ENCODE peak calls at places on chromosomes 11 and 22, in five cellular contexts. V is WTC11, Z is GM12878, W is K562, U is H1. I is an unnamed sample.

GRCh38 chr11:62832346-62833234 is at the start of gene TEX54:
- DNase-seq in Z (no peak), U (no peak), W (peak; percentile 14), V (no peak), I (no peak)

GRCh38 chr11:65133724-65134123 is 595 bp downstream of the SYVN1 start:
- DNase-seq in W (no peak), U (no peak), Z (no peak), V (no peak), I (no peak)

GRCh38 chr22:45240137-45240809 is 421 bp downstream of the KIAA0930 start:
- DNase-seq in W (no peak), V (no peak), U (peak; percentile 65), Z (no peak), I (no peak)

GRCh38 chr11:44600739-44601416 is 35.4 kb downstream of the CD82 start:
- DNase-seq in U (no peak), Z (no peak), W (no peak), V (no peak), I (no peak)

GRCh38 chr11:123137496-123138270 is 57.4 kb downstream of the CLMP start:
- DNase-seq in W (no peak), V (peak; percentile 78), U (peak; percentile 71), Z (no peak), I (no peak)

GRCh38 chr22:37561209-37562048 is 1.1 kb downstream of the CDC42EP1 start:
- DNase-seq in U (peak; percentile 99), W (peak; percentile 75), Z (no peak), V (peak; percentile 95), I (peak; percentile 85)

GRCh38 chr11:60783141-60783484 is 2.0 kb upstream of the MS4A10 start:
- DNase-seq in U (no peak), V (no peak), W (no peak), Z (no peak), I (no peak)

GRCh38 chr22:26276530-26277200 is 107.4 kb downstream of the SEZ6L start:
- DNase-seq in U (no peak), V (no peak), W (no peak), Z (no peak), I (no peak)

GRCh38 chr11:9825315-9825714 is 161.4 kb downstream of the SWAP70 start:
- DNase-seq in Z (no peak), U (no peak), W (no peak), V (no peak), I (no peak)

GRCh38 chr11:77096591-77097019 is 6.0 kb upstream of the OMP start:
- DNase-seq in W (no peak), V (no peak), U (no peak), Z (no peak), I (no peak)

GRCh38 chr11:121372671-121373429 is 79.3 kb upstream of the SORL1 start:
- DNase-seq in V (peak; percentile 19), Z (peak; percentile 82), W (no peak), U (no peak), I (no peak)

GRCh38 chr11:117229411-117229810 is 2.5 kb downstream of the PCSK7 start:
- DNase-seq in Z (no peak), W (no peak), V (no peak), U (no peak), I (no peak)

GRCh38 chr11:72224587-72225410 is at the start of gene INPPL1:
- DNase-seq in W (peak; percentile 62), Z (no peak), V (peak; percentile 58), U (peak; percentile 61), I (no peak)

GRCh38 chr22:30290679-30291333 is 1.5 kb upstream of the CASTOR1 start:
- DNase-seq in V (no peak), U (no peak), W (no peak), Z (no peak), I (peak; percentile 63)

GRCh38 chr22:24107668-24108067 is 73.6 kb upstream of the SUSD2 start:
- DNase-seq in W (no peak), V (no peak), U (no peak), Z (no peak), I (no peak)

DNA sequence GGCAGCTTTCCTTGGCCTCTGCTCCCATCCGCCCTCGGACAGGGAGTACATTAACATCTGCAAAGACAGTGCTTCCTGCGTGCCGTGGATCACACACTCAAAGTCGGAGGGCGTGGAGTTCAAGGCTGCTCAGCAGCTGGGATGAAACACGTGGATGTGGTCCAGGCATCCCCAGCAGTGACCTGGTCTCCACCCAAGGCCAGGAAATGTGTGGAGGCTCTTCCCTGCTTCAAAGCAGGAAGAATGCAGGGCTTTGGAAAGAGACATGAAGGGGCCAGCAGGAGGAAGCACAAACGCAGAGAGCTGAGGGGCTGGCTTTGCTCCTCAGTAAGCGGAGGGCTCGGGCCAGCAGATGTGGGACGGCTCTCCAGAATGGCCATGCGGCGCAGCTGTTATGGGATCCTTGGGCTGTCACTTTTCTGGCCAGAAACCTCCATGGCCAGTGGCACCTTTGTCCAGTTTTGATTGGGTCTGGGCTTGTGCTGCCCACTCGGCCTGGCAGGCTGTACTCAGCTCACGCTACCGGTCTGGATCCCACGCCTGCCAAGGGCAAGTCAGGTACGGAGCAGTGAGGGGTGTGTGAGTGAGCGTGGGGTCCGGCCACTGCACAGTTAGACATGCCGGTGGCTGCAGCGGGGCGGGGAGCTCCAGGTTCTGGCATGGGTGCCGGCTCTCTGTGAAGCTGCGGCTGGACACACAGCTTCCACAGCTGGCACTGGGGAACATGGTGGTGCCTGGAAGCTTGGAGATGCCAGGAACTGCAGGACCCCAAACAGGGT is 438.0 kb downstream of the TBC1D22A start:
- DNase-seq in Z (no peak), V (no peak), U (peak; percentile 4), W (no peak), I (no peak)
- TF ChIP-seq ATF2 in Z (no peak), V (no peak), U (no peak), W (no peak), I (no peak)

GRCh38 chr11:105155679-105156078 is 16.1 kb upstream of the CARD18 start:
- DNase-seq in V (no peak), U (no peak), W (no peak), Z (no peak), I (no peak)

GRCh38 chr11:105152556-105152955 is 13.0 kb upstream of the CARD18 start:
- DNase-seq in U (no peak), Z (no peak), V (no peak), W (no peak), I (no peak)

GRCh38 chr11:105156720-105157119 is 17.2 kb upstream of the CARD18 start:
- DNase-seq in U (no peak), W (no peak), Z (no peak), V (no peak), I (no peak)

GRCh38 chr11:105153392-105153791 is 13.8 kb upstream of the CARD18 start:
- DNase-seq in Z (no peak), V (no peak), W (no peak), U (no peak), I (no peak)

GRCh38 chr11:105156231-105156630 is 16.7 kb upstream of the CARD18 start:
- DNase-seq in V (no peak), U (no peak), W (no peak), Z (no peak), I (peak; percentile 28)
- TF ChIP-seq ATF2 in V (no peak), U (no peak), W (no peak), Z (no peak), I (no peak)

DNA sequence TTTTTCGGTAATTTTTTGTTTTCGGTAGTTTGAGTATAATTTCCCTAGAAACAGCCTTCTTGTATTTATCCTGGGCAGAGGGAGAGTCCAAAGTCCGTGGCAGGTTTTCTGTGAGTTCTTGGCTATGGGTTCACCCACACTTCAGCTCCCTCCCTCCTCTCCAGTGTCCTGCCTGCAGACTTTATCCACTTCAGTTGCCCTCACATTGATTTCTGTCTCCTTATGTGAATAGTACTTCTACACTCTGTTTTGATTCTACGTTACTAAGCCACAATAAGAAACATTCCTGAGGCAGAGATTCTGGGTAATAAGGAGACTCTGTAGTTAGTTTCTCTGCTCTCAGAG is 868.6 kb downstream of the METTL15 start:
- DNase-seq in W (no peak), Z (no peak), U (no peak), V (no peak), I (no peak)
- TF ChIP-seq ATF2 in W (no peak), Z (no peak), U (no peak), V (no peak), I (no peak)

GRCh38 chr11:79438631-79439429 is 2.0 kb downstream of the TENM4 start:
- DNase-seq in U (peak; percentile 73), Z (no peak), V (peak; percentile 15), W (no peak), I (no peak)
- TF ChIP-seq ATF2 in U (no peak), Z (no peak), V (no peak), W (no peak), I (no peak)

GRCh38 chr11:12723410-12724297 is 49.4 kb downstream of the TEAD1 start:
- DNase-seq in U (no peak), Z (no peak), V (no peak), W (no peak), I (peak; percentile 73)

GRCh38 chr11:12721816-12722604 is 47.8 kb downstream of the TEAD1 start:
- DNase-seq in Z (no peak), V (no peak), W (no peak), U (no peak), I (no peak)

GRCh38 chr11:12725863-12726666 is 51.8 kb downstream of the TEAD1 start:
- DNase-seq in W (no peak), V (no peak), U (peak; percentile 2), Z (no peak), I (no peak)

GRCh38 chr11:12725047-12725862 is 51.0 kb downstream of the TEAD1 start:
- DNase-seq in U (peak; percentile 13), V (no peak), Z (no peak), W (no peak), I (no peak)

GRCh38 chr11:12724301-12725046 is 50.3 kb downstream of the TEAD1 start:
- DNase-seq in V (peak; percentile 84), W (peak; percentile 64), U (peak; percentile 77), Z (no peak), I (peak; percentile 64)
- TF ChIP-seq ATF2 in V (no peak), W (no peak), U (peak; percentile 46), Z (no peak), I (no peak)

DNA sequence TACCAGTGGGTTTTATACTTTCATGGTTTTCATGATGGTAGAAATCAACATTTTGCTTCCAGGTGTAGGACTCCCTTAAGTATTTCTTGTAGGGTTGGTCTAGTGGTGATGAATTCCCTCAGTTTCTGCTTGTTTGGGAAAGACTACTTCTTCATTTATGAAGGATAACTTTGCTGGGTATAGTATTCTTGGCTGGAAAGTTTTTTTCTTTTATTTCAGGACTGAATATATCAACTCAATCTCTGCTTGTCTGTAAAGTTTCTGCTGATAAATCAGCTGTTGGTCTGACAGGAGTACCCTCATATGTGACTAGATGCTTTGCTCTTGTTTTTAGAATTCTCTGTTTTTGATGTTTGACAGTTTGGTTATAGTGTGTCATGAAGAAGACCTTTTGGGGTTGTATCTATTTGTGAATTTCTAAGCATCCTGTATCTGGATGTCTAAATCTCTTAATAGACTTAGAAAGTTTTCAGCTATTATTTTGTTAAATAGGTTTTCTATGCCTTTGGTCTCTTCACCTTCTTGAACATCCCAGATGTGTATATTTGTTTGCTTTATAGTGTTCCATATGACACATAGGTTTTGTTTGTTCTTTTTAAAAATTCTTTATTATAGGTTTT is 95.9 kb downstream of the ENTHD1 start:
- DNase-seq in V (no peak), W (no peak), Z (no peak), U (no peak), I (no peak)
- TF ChIP-seq ATF2 in V (no peak), W (no peak), Z (no peak), U (no peak), I (no peak)

I was measured in HepG2.